ENCODE peak calls at places on chromosomes 7 and 10, in eight cellular contexts. J is epithelial cell of esophagus; B is CD4-positive, CD25-positive, alpha-beta regulatory T cell; V is GM03348; I is GM23248; G is anterior cingulate cortex; F is activated naive CD4-positive, alpha-beta T cell treated with Interleukin-2 at 50 U/mL for 16 hours; A is iPS DF 6.9. D is an unnamed sample.

GRCh38 chr10:93816123-93816747 is 58.5 kb downstream of the LGI1 start:
- DNase-seq in V (peak; percentile 87), G (peak; percentile 48), F (peak; percentile 13), I (peak; percentile 84), B (no peak), J (peak; percentile 70), A (peak; percentile 50), D (no peak)

GRCh38 chr7:155464948-155465739 is 7.2 kb downstream of the EN2 start:
- DNase-seq in A (no peak), J (no peak), I (no peak), F (no peak), G (no peak), B (no peak), V (no peak), D (no peak)

GRCh38 chr7:139570119-139570518 is 46.6 kb downstream of the CLEC2L start:
- DNase-seq in J (no peak), B (no peak), F (no peak), I (peak; percentile 19), V (peak; percentile 29), G (peak; percentile 42), A (no peak), D (no peak)

GRCh38 chr7:135260930-135261721 is 27.5 kb downstream of the STRA8 start:
- DNase-seq in V (peak; percentile 32), F (no peak), J (no peak), I (peak; percentile 16), B (no peak), G (no peak), A (no peak), D (no peak)

GRCh38 chr7:15686957-15687644 is 618 bp upstream of the MEOX2 start:
- DNase-seq in I (peak; percentile 4), F (no peak), B (no peak), G (no peak), A (no peak), J (no peak), V (peak; percentile 6), D (no peak)

GRCh38 chr7:30466266-30466665 is 12.3 kb downstream of the NOD1 start:
- DNase-seq in G (no peak), B (no peak), F (no peak), I (peak; percentile 13), A (no peak), J (no peak), V (no peak), D (no peak)

GRCh38 chr7:86600506-86601290 is 43.0 kb upstream of the GRM3 start:
- DNase-seq in B (no peak), V (no peak), F (no peak), A (no peak), G (peak; percentile 27), J (no peak), I (no peak), D (no peak)

GRCh38 chr7:135714534-135715009 is 13.4 kb downstream of the SLC13A4 start:
- DNase-seq in B (no peak), F (no peak), I (peak; percentile 90), A (no peak), J (peak; percentile 83), V (peak; percentile 72), G (no peak), D (no peak)

GRCh38 chr10:126500185-126500584 is 111.9 kb upstream of the ADAM12 start:
- DNase-seq in J (peak; percentile 7), B (no peak), I (no peak), A (no peak), V (no peak), F (no peak), G (no peak), D (no peak)

GRCh38 chr10:127872011-127872741 is 20.6 kb downstream of the CLRN3 start:
- DNase-seq in J (peak; percentile 66), B (no peak), V (no peak), I (peak; percentile 56), G (peak; percentile 23), F (no peak), A (no peak), D (no peak)

GRCh38 chr7:1059200-1060091 is 15.1 kb downstream of the GPR146 start:
- DNase-seq in B (no peak), I (peak; percentile 12), G (no peak), F (no peak), V (no peak), J (peak; percentile 77), A (peak; percentile 71), D (peak; percentile 33)

GRCh38 chr10:132546567-132547420 is 9.2 kb downstream of the INPP5A start:
- DNase-seq in F (no peak), B (no peak), V (no peak), A (no peak), I (no peak), G (no peak), J (no peak), D (no peak)

GRCh38 chr7:23783115-23783514 is 73.1 kb downstream of the STK31 start:
- DNase-seq in A (no peak), G (no peak), V (no peak), J (no peak), I (no peak), F (no peak), B (no peak), D (no peak)